ENCODE peak calls at places on chromosome 1, in five cellular contexts. F is neural crest cell; B is MCF 10A; X is hepatocyte; A is CD8-positive, alpha-beta T cell. K is an unnamed sample.

GRCh38 chr1:171403396-171403795 is 81.9 kb upstream of the PRRC2C start:
- DNase-seq in F (no peak), B (peak), X (no peak), A (no peak), K (no peak)

GRCh38 chr1:168691541-168691940 is 37.5 kb downstream of the DPT start:
- DNase-seq in F (no peak), B (no peak), X (no peak), A (no peak), K (no peak)

GRCh38 chr1:193156117-193156825 is 30.1 kb downstream of the B3GALT2 start:
- DNase-seq in F (no peak), B (no peak), X (no peak), A (no peak), K (no peak)

GRCh38 chr1:10873189-10873588 is 76.7 kb upstream of the CASZ1 start:
- DNase-seq in F (no peak), B (peak), X (no peak), A (no peak), K (no peak)

GRCh38 chr1:31362032-31362431 is 10.8 kb downstream of the FABP3 start:
- DNase-seq in F (no peak), B (no peak), X (no peak), A (no peak), K (no peak)

GRCh38 chr1:8568837-8569236 is 248.6 kb downstream of the RERE start:
- DNase-seq in F (no peak), B (no peak), X (no peak), A (no peak), K (no peak)

GRCh38 chr1:60280256-60280655 is 206.7 kb upstream of the C1orf87 start:
- DNase-seq in F (no peak), B (no peak), X (no peak), A (no peak), K (no peak)

GRCh38 chr1:55986003-55986402 is 593.4 kb downstream of the PLPP3 start:
- DNase-seq in F (no peak), B (peak), X (no peak), A (no peak), K (no peak)

GRCh38 chr1:28062806-28063205 is 25.6 kb downstream of the EYA3 start:
- DNase-seq in F (no peak), B (peak), X (no peak), A (no peak), K (peak)

GRCh38 chr1:212179394-212180076 is 105.7 kb upstream of the PPP2R5A start:
- DNase-seq in F (no peak), B (peak), X (peak), A (no peak), K (peak)

GRCh38 chr1:45015683-45016082 is 3.6 kb downstream of the UROD start:
- DNase-seq in F (no peak), B (no peak), X (no peak), A (no peak), K (no peak)

GRCh38 chr1:205505076-205505729 is 734 bp downstream of the CDK18 start:
- DNase-seq in F (no peak), B (peak), X (peak), A (no peak), K (no peak)

GRCh38 chr1:181482001-181482430 is 1.3 kb upstream of the CACNA1E start:
- DNase-seq in F (no peak), B (no peak), X (no peak), A (no peak), K (no peak)

GRCh38 chr1:56901720-56902119 is 47.1 kb downstream of the C8A start:
- DNase-seq in F (no peak), B (peak), X (peak), A (no peak), K (no peak)

GRCh38 chr1:1988061-1988945 is 15.3 kb downstream of the CFAP74 start:
- DNase-seq in F (no peak), B (no peak), X (no peak), A (no peak), K (no peak)

GRCh38 chr1:41241748-41242644 is at the start of gene SCMH1:
- DNase-seq in F (peak), B (peak), X (peak), A (peak), K (no peak)

GRCh38 chr1:17826165-17826488 is 71.0 kb downstream of the ACTL8 start:
- DNase-seq in F (peak), B (peak), X (peak), A (no peak), K (no peak)

GRCh38 chr1:84077476-84078107 is 66.5 kb upstream of the PRKACB start:
- DNase-seq in F (peak), B (peak), X (peak), A (peak), K (no peak)
- TF ChIP-seq CTCF in F (no peak), B (no peak), X (no peak), A (no peak), K (no peak)

GRCh38 chr1:99766378-99766800 is at the start of gene FRRS1:
- DNase-seq in F (peak), B (peak), X (peak), A (peak), K (peak)
- TF ChIP-seq CTCF in F (no peak), B (no peak), X (no peak), A (no peak), K (no peak)

DNA sequence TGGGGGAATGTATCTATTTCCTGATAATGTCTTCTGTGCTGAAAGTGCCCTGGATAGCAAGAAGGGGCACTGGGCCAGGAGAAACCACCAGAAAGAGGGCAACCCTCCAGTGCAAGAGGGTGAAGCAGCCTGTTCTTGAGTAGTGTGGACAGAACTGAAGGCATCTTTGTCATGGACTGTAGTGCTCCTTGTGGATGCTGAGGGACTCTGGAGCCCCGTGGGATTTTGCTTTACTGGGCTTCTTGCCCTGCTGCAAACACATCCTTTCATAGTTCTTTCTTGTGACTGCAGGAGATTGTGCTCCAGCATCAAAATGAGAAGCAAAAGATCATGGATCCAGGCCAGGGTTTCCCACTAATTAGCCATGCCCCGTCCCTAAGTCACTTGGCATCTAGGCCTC is 300.6 kb downstream of the ZNF326 start:
- DNase-seq in F (no peak), B (no peak), X (no peak), A (no peak), K (no peak)
- TF ChIP-seq CTCF in F (no peak), B (no peak), X (no peak), A (no peak), K (no peak)

GRCh38 chr1:39917825-39918224 is 16.1 kb upstream of the MYCL start:
- DNase-seq in F (no peak), B (no peak), X (no peak), A (no peak), K (no peak)
- TF ChIP-seq CTCF in F (no peak), B (no peak), X (no peak), A (no peak), K (no peak)

K was measured in CD14-positive monocyte.